ENCODE peak calls at places on chromosome 6, in ten cellular contexts. Y, V, W, K, S, H, Q, L, O and N are unnamed samples.

GRCh38 chr6:160756871-160757270 is 54.8 kb downstream of the PLG start:
- DNase-seq in H (no peak), K (no peak), L (no peak), Y (no peak), O (no peak), S (no peak), V (no peak), W (no peak), Q (no peak), N (no peak)

GRCh38 chr6:158313989-158314388 is 1.7 kb downstream of the TULP4 start:
- DNase-seq in Y (no peak), Q (no peak), L (no peak), H (no peak), O (peak; percentile 34), K (no peak), V (no peak), W (no peak), S (no peak), N (peak; percentile 45)

GRCh38 chr6:152595507-152595906 is 41.7 kb downstream of the SYNE1 start:
- DNase-seq in Q (peak; percentile 19), Y (no peak), H (no peak), K (no peak), W (no peak), S (no peak), O (no peak), V (peak; percentile 16), L (no peak), N (no peak)

GRCh38 chr6:157194643-157195042 is 128.7 kb downstream of the TMEM242 start:
- DNase-seq in K (peak; percentile 57), Q (peak; percentile 17), S (no peak), O (no peak), W (no peak), H (no peak), L (no peak), V (peak; percentile 19), Y (no peak), N (no peak)

GRCh38 chr6:16929814-16930213 is 168.6 kb upstream of the ATXN1 start:
- DNase-seq in O (no peak), V (peak; percentile 99), Q (peak; percentile 47), K (no peak), Y (no peak), S (no peak), W (no peak), H (no peak), L (peak; percentile 99), N (no peak)

GRCh38 chr6:46017726-46018125 is 2.1 kb upstream of the CLIC5 start:
- DNase-seq in Y (no peak), W (no peak), K (no peak), H (no peak), V (no peak), S (no peak), L (no peak), Q (no peak), O (no peak), N (no peak)

GRCh38 chr6:113693866-113694265 is 163.3 kb upstream of the MARCKS start:
- DNase-seq in K (no peak), Q (no peak), O (no peak), H (no peak), V (no peak), W (no peak), Y (no peak), S (no peak), L (no peak), N (no peak)

GRCh38 chr6:30741789-30742315 is 635 bp downstream of the FLOT1 start:
- DNase-seq in Y (peak; percentile 65), W (peak; percentile 64), L (no peak), S (no peak), Q (no peak), O (no peak), H (no peak), K (no peak), V (no peak), N (peak; percentile 56)

GRCh38 chr6:90820436-90820835 is 233.6 kb upstream of the MAP3K7 start:
- DNase-seq in Q (peak; percentile 20), W (no peak), S (no peak), K (no peak), H (no peak), V (no peak), L (no peak), O (no peak), Y (no peak), N (no peak)

GRCh38 chr6:83051386-83052172 is 14.1 kb downstream of the UBE3D start:
- DNase-seq in W (no peak), Q (no peak), V (no peak), L (no peak), Y (no peak), K (peak; percentile 83), S (no peak), H (no peak), O (no peak), N (no peak)

GRCh38 chr6:168071620-168072019 is 7.4 kb downstream of the FRMD1 start:
- DNase-seq in S (peak; percentile 16), Q (no peak), Y (no peak), L (no peak), W (no peak), O (no peak), H (no peak), K (peak; percentile 34), V (no peak), N (no peak)

GRCh38 chr6:70844301-70844700 is 112.6 kb downstream of the B3GAT2 start:
- DNase-seq in Y (no peak), H (no peak), K (no peak), S (no peak), V (no peak), L (no peak), Q (no peak), O (no peak), W (no peak), N (no peak)

GRCh38 chr6:44051516-44051915 is 75.7 kb downstream of the MRPL14 start:
- DNase-seq in V (peak; percentile 76), O (no peak), H (no peak), L (no peak), S (no peak), K (no peak), Y (no peak), W (no peak), Q (peak; percentile 87), N (no peak)

GRCh38 chr6:144559865-144560603 is 274.9 kb downstream of the UTRN start:
- DNase-seq in S (no peak), H (no peak), Y (no peak), L (no peak), K (no peak), Q (no peak), W (no peak), V (peak; percentile 81), O (no peak), N (no peak)

GRCh38 chr6:37550436-37550835 is 50.7 kb upstream of the CCDC167 start:
- DNase-seq in O (no peak), Q (peak; percentile 63), W (no peak), K (no peak), V (no peak), H (no peak), S (no peak), Y (no peak), L (no peak), N (no peak)

GRCh38 chr6:54264581-54265272 is 43.5 kb upstream of the TINAG start:
- DNase-seq in Q (no peak), K (no peak), H (no peak), W (no peak), V (no peak), Y (no peak), S (no peak), O (no peak), L (no peak), N (no peak)

GRCh38 chr6:110597754-110598153 is 121.3 kb upstream of the SLC22A16 start:
- DNase-seq in V (no peak), Q (no peak), H (no peak), S (no peak), K (no peak), O (no peak), L (no peak), W (no peak), Y (no peak), N (no peak)

GRCh38 chr6:98831057-98832031 is 3.0 kb upstream of the POU3F2 start:
- DNase-seq in L (no peak), W (no peak), Y (no peak), V (no peak), S (peak; percentile 63), Q (no peak), O (no peak), H (no peak), K (peak; percentile 71), N (no peak)

GRCh38 chr6:116522896-116523295 is 11.5 kb downstream of the CALHM5 start:
- DNase-seq in Y (no peak), K (no peak), O (no peak), L (no peak), V (no peak), W (no peak), H (no peak), Q (no peak), S (no peak), N (no peak)

GRCh38 chr6:21902766-21903165 is 309.2 kb downstream of the SOX4 start:
- DNase-seq in Q (no peak), L (no peak), O (no peak), Y (no peak), W (no peak), V (no peak), S (no peak), H (no peak), K (no peak), N (no peak)